ENCODE peak calls at places on chromosomes 4 and X, in five cellular contexts. P, R, F, O and H are unnamed samples.

GRCh38 chr4:26402458-26402857 is 81.6 kb downstream of the RBPJ start:
- DNase-seq in P (no peak), F (no peak), O (no peak), R (no peak), H (no peak)

GRCh38 chr4:185774815-185775684 is 36.9 kb downstream of the SORBS2 start:
- DNase-seq in F (no peak), R (peak), O (no peak), P (no peak), H (no peak)

GRCh38 chrX:48532201-48532600 is 7.3 kb upstream of the TBC1D25 start:
- DNase-seq in F (no peak), P (no peak), R (no peak), O (no peak), H (no peak)

GRCh38 chr4:14155803-14156202 is 528.3 kb upstream of the BOD1L1 start:
- DNase-seq in R (no peak), O (no peak), F (no peak), P (no peak), H (no peak)

GRCh38 chrX:45850197-45850774 is 649.6 kb upstream of the DIPK2B start:
- DNase-seq in P (no peak), F (no peak), R (no peak), O (no peak), H (no peak)

GRCh38 chr4:31114821-31115220 is 394.7 kb downstream of the PCDH7 start:
- DNase-seq in R (no peak), P (no peak), F (no peak), O (no peak), H (no peak)

GRCh38 chrX:134183665-134184064 is 53.3 kb upstream of the CCDC160 start:
- DNase-seq in O (no peak), R (no peak), F (no peak), P (no peak), H (no peak)

GRCh38 chr4:123248260-123248659 is 148.3 kb upstream of the SPRY1 start:
- DNase-seq in R (no peak), O (no peak), P (no peak), F (no peak), H (no peak)

GRCh38 chr4:5654791-5655190 is 53.6 kb downstream of the EVC2 start:
- DNase-seq in F (no peak), O (no peak), R (no peak), P (no peak), H (no peak)

GRCh38 chr4:99185581-99185980 is 33.5 kb downstream of the ADH6 start:
- DNase-seq in F (no peak), O (no peak), R (no peak), P (no peak), H (no peak)

GRCh38 chrX:112837531-112837930 is 3.1 kb downstream of the AMOT start:
- DNase-seq in F (no peak), P (no peak), O (no peak), R (no peak), H (no peak)

GRCh38 chr4:41913509-41913908 is 21.7 kb upstream of the TMEM33 start:
- DNase-seq in R (no peak), O (no peak), F (no peak), P (no peak), H (no peak)

GRCh38 chrX:116239944-116240391 is 69.4 kb downstream of the AGTR2 start:
- DNase-seq in F (no peak), R (no peak), O (no peak), P (no peak), H (no peak)

GRCh38 chrX:153649178-153649914 is 2.3 kb downstream of the DUSP9 start:
- DNase-seq in F (peak), R (no peak), P (peak), O (peak), H (peak)

GRCh38 chr4:168483786-168484185 is 3.5 kb upstream of the DDX60L start:
- DNase-seq in F (no peak), P (no peak), O (no peak), R (no peak), H (no peak)

GRCh38 chr4:40524642-40525041 is 105.0 kb downstream of the RBM47 start:
- DNase-seq in P (no peak), O (no peak), R (peak), F (no peak), H (no peak)

GRCh38 chr4:125022855-125023501 is 291.8 kb upstream of the FAT4 start:
- DNase-seq in P (no peak), F (no peak), O (no peak), R (no peak), H (no peak)

GRCh38 chrX:147072747-147073146 is 258.2 kb upstream of the CXorf51A start:
- DNase-seq in P (no peak), O (no peak), R (no peak), F (no peak), H (no peak)

GRCh38 chr4:129092636-129093172 is 635 bp downstream of the SCLT1 start:
- DNase-seq in O (no peak), R (no peak), F (no peak), P (no peak), H (no peak)

GRCh38 chrX:31551913-31552312 is 480.1 kb upstream of the FTHL17 start:
- DNase-seq in R (no peak), P (no peak), F (no peak), O (no peak), H (no peak)

GRCh38 chr4:138055890-138056289 is 186.3 kb downstream of the SLC7A11 start:
- DNase-seq in R (no peak), F (no peak), O (no peak), P (no peak), H (no peak)

GRCh38 chrX:16772460-16772859 is 13.8 kb upstream of the TXLNG start:
- DNase-seq in O (no peak), R (no peak), P (no peak), F (no peak), H (no peak)

GRCh38 chrX:46961574-46962279 is 49.5 kb downstream of the JADE3 start:
- DNase-seq in F (no peak), P (no peak), R (no peak), O (no peak), H (no peak)

GRCh38 chr4:169099775-169100180 is 89.7 kb upstream of the CBR4 start:
- DNase-seq in O (peak), P (no peak), F (no peak), R (no peak), H (no peak)

GRCh38 chr4:110484029-110484428 is 8.1 kb downstream of the ENPEP start:
- DNase-seq in O (no peak), P (no peak), R (no peak), F (no peak), H (peak)

GRCh38 chrX:153688071-153688470 is 345 bp downstream of the SLC6A8 start:
- DNase-seq in P (no peak), R (no peak), O (no peak), F (no peak), H (no peak)

GRCh38 chr4:12555011-12555410 is 929.1 kb downstream of the RAB28 start:
- DNase-seq in P (no peak), F (no peak), R (no peak), O (no peak), H (no peak)

GRCh38 chr4:102344520-102344954 is 745 bp downstream of the SLC39A8 start:
- DNase-seq in F (peak), P (peak), R (peak), O (peak), H (peak)

GRCh38 chr4:113881256-113881655 is 98.2 kb downstream of the ARSJ start:
- DNase-seq in O (no peak), F (no peak), R (no peak), P (no peak), H (no peak)

GRCh38 chr4:118981171-118981838 is 92.7 kb downstream of the SYNPO2 start:
- DNase-seq in P (no peak), F (no peak), O (no peak), R (no peak), H (no peak)

GRCh38 chr4:38166768-38167167 is 206.6 kb downstream of the PTTG2 start:
- DNase-seq in R (no peak), P (no peak), O (no peak), F (no peak), H (no peak)

GRCh38 chr4:38166082-38166481 is 205.9 kb downstream of the PTTG2 start:
- DNase-seq in R (no peak), F (no peak), O (no peak), P (no peak), H (no peak)

GRCh38 chr4:38170380-38170779 is 210.2 kb downstream of the PTTG2 start:
- DNase-seq in O (no peak), P (no peak), F (no peak), R (no peak), H (no peak)

GRCh38 chr4:38170800-38171199 is 210.6 kb downstream of the PTTG2 start:
- DNase-seq in P (no peak), O (no peak), R (no peak), F (no peak), H (no peak)

GRCh38 chr4:38169524-38169923 is 209.3 kb downstream of the PTTG2 start:
- DNase-seq in P (no peak), O (no peak), F (no peak), R (no peak), H (no peak)
- TF ChIP-seq POLR2AphosphoS5 in P (no peak), O (no peak), F (no peak), R (no peak), H (no peak)

GRCh38 chrX:2449135-2449886 is 51.5 kb downstream of the DHRSX start:
- DNase-seq in O (no peak), P (no peak), F (peak), R (no peak), H (no peak)
- TF ChIP-seq POLR2AphosphoS5 in O (no peak), P (no peak), F (no peak), R (no peak), H (no peak)

DNA sequence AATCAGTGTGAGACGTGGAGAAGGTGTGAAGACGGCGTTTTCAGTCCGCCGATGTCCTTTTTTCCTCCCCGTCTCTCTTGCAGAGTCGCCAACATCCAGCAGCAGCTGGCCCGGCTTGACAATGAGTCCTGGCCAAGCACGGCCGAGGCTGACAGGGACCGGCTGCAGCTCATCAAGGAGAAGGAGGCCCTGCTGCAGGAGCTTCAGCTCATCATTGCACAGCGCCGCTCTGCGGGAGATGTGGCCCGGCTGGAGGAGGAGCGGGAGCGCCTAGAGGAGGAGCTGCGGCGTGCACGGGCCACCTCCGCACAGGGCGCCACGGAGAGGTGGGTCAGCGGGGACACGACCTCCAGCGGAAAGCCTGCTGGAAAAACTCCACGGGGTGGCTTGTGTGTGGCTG is 47.1 kb upstream of the CLCN4 start:
- DNase-seq in R (no peak), F (peak), P (no peak), O (peak), H (no peak)
- TF ChIP-seq POLR2AphosphoS5 in R (no peak), F (peak), P (no peak), O (peak), H (no peak)

GRCh38 chr4:153474251-153474650 is 8.1 kb downstream of the TMEM131L start:
- DNase-seq in R (no peak), O (no peak), F (no peak), P (no peak), H (no peak)

GRCh38 chr4:153471691-153472080 is 5.5 kb downstream of the TMEM131L start:
- DNase-seq in O (no peak), F (no peak), R (no peak), P (no peak), H (no peak)

GRCh38 chr4:153467897-153468262 is 1.7 kb downstream of the TMEM131L start:
- DNase-seq in R (no peak), F (no peak), O (no peak), P (no peak), H (no peak)

GRCh38 chr4:153468587-153468986 is 2.4 kb downstream of the TMEM131L start:
- DNase-seq in F (no peak), P (no peak), O (no peak), R (no peak), H (no peak)

GRCh38 chr4:153472122-153473037 is 6.2 kb downstream of the TMEM131L start:
- DNase-seq in O (no peak), P (no peak), F (no peak), R (no peak), H (no peak)
- TF ChIP-seq POLR2AphosphoS5 in O (no peak), P (no peak), F (no peak), R (no peak), H (no peak)

DNA sequence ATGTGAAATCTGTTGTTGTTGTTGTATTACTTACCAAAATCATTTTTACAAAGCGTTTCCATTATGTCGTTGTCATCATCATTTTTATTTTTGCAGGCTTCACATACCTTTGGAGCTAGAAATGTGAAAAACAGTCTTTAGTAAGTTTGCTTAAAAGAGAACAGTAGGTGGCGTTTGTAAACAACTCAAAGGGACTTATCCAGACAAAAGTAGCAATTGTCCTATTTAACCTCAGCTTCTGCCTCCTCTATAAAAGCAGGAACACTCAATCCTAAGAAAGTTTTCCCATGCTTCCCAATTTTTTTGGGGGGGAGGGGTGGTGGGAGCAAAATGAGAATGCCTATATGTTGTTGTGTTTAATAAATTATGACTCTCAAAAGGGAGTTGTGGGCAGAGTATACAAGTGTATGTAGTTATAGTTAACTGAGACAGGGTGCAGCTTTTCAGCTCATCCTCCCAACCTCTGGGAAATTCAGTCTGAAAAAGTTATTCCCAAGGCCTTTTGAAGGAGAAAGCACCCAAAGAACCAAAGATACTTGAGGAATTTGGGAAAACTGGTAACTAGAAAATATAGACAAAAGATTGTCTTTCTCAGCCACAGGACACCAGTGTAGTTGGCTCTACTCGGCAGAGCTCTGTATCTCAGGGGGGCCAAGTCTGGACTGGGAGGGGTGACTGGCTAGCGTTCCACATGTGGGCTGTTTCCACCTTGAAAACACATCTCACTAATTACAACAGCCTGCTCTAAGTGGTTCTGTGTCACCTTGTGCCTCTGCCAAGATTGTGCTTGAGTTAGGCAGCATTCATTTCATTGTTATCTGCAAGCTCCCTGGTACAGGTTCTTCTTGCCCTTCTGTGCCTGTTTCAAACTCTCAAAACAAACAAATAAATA is 2.8 kb downstream of the SFRP2 start:
- DNase-seq in P (no peak), R (no peak), F (no peak), O (no peak), H (no peak)
- TF ChIP-seq POLR2AphosphoS5 in P (no peak), R (no peak), F (no peak), O (no peak), H (no peak)

GRCh38 chrX:1029494-1029893 is 183.0 kb downstream of the CRLF2 start:
- DNase-seq in O (no peak), F (no peak), R (no peak), P (no peak), H (no peak)
- TF ChIP-seq POLR2AphosphoS5 in O (no peak), F (no peak), R (no peak), P (no peak), H (no peak)

DNA sequence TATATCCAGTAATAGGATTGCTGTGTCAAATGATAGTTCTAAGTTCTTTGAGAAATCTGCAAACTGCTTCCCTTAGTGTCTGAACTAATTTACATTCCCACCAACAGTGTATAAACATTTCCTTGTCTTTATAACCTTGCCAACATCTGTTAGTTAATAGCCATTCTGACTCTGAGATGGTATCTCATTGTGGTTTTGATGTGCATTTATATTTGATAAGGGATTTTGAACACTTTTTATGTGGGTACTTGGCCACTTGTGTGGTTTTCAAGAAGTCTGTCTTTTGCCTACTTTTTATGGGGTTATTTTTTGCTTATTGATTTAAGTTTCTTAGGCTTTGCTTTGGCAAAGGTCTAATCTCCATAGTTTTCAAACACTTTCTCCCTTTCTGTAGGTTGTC is 189.9 kb upstream of the CXCL13 start:
- DNase-seq in P (no peak), F (no peak), O (no peak), R (no peak), H (no peak)
- TF ChIP-seq POLR2AphosphoS5 in P (no peak), F (no peak), O (no peak), R (no peak), H (no peak)

DNA sequence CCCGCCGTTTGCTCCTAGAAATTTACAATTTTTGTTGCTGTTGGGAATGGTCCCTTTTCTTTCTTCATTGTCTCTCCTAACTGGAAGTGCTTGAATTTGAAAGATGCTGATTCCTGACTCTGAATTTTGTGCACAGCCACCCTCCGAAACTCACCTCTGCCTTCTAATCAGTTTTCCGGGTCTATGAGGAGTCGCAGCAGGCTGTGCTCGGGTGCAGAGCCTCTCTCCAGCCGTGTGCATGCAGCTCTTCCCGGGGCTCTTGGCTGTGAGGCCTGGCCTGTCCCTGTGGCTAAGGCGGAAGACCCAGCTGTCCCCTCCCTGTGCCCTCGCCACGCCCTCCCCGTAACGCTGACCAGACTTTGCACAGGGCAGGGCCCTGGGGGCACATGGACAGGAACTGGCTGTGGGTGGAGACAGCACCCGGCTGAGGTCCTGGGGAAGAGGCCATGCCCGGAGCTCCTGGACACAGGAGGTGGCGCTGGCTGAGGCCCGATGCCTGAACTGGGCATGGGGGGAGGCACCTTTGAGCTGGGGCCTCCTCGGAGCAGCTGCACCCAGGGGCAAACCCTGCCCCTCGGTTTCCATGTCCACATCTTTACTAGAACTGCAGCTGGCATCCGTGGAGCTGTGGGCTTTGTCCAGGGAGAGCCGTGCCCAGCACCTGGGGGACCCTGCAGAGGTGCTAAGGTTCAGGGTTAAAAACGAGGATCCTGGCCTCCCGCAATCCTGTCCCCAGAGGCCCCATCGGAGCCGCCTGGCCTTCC is 32.6 kb upstream of the SPON2 start:
- DNase-seq in P (no peak), F (peak), O (peak), R (peak), H (no peak)
- TF ChIP-seq POLR2AphosphoS5 in P (no peak), F (peak), O (no peak), R (no peak), H (no peak)

GRCh38 chrX:123464709-123465108 is 268.1 kb downstream of the THOC2 start:
- DNase-seq in R (no peak), F (no peak), O (no peak), P (no peak), H (no peak)
- TF ChIP-seq POLR2AphosphoS5 in R (no peak), F (no peak), O (no peak), P (no peak), H (no peak)

GRCh38 chr4:46993075-46994006 is at the start of gene GABRA4:
- DNase-seq in F (no peak), P (no peak), O (no peak), R (no peak), H (no peak)
- TF ChIP-seq POLR2AphosphoS5 in F (no peak), P (no peak), O (no peak), R (no peak), H (no peak)